ENCODE peak calls at places on chromosomes 6 and 20, in ten cellular contexts. K is adrenal gland, M is mucosa of descending colon, R is Calu3, W is CD14-positive monocyte, O is PC-3, F is pancreas, H is cardiac muscle cell, A is lower leg skin, T is HL-60. J is an unnamed sample.

GRCh38 chr6:28474441-28475219 is 31.3 kb upstream of the ZSCAN23 start:
- DNase-seq in O (peak), A (no peak), K (no peak), H (peak), F (no peak), T (peak), R (peak), M (no peak), W (no peak), J (peak)

GRCh38 chr6:149094934-149095341 is 222.6 kb upstream of the TAB2 start:
- DNase-seq in W (no peak), H (peak), F (no peak), A (no peak), R (no peak), K (no peak), O (no peak), M (no peak), T (no peak), J (no peak)

GRCh38 chr6:106870824-106871300 is 103.7 kb downstream of the CD24 start:
- DNase-seq in F (no peak), W (no peak), O (peak), M (no peak), T (no peak), H (no peak), A (no peak), K (no peak), R (peak), J (no peak)

GRCh38 chr20:48791014-48791413 is 36.8 kb downstream of the PREX1 start:
- DNase-seq in H (peak), K (no peak), F (peak), M (no peak), R (no peak), O (peak), A (no peak), T (no peak), W (peak), J (no peak)

GRCh38 chr6:65259080-65259479 is 447.9 kb downstream of the EYS start:
- DNase-seq in K (no peak), H (peak), R (no peak), F (no peak), O (peak), A (no peak), T (no peak), M (no peak), W (no peak), J (no peak)

GRCh38 chr6:20533746-20534294 is 437 bp upstream of the CDKAL1 start:
- DNase-seq in K (no peak), H (no peak), F (no peak), T (no peak), O (no peak), W (no peak), A (no peak), R (no peak), M (no peak), J (no peak)

GRCh38 chr6:149833651-149834050 is 30.5 kb downstream of the LRP11 start:
- DNase-seq in O (no peak), A (no peak), H (no peak), M (no peak), T (no peak), R (no peak), W (no peak), K (no peak), F (no peak), J (no peak)

GRCh38 chr20:63873477-63873971 is 8.5 kb downstream of the TPD52L2 start:
- DNase-seq in R (no peak), K (peak), T (peak), W (peak), O (peak), A (no peak), H (peak), F (no peak), M (no peak), J (no peak)

GRCh38 chr6:108116781-108117426 is 42.4 kb upstream of the OSTM1 start:
- DNase-seq in H (no peak), O (no peak), W (no peak), A (no peak), T (no peak), F (no peak), R (no peak), M (no peak), K (no peak), J (no peak)

GRCh38 chr20:34143951-34144350 is 31.9 kb upstream of the EIF2S2 start:
- DNase-seq in M (no peak), A (no peak), W (no peak), O (no peak), R (no peak), H (peak), K (no peak), F (no peak), T (no peak), J (no peak)

GRCh38 chr6:143329323-143329722 is 121.2 kb downstream of the ADAT2 start:
- DNase-seq in O (peak), T (no peak), F (no peak), W (no peak), K (no peak), A (no peak), M (no peak), H (no peak), R (no peak), J (no peak)

DNA sequence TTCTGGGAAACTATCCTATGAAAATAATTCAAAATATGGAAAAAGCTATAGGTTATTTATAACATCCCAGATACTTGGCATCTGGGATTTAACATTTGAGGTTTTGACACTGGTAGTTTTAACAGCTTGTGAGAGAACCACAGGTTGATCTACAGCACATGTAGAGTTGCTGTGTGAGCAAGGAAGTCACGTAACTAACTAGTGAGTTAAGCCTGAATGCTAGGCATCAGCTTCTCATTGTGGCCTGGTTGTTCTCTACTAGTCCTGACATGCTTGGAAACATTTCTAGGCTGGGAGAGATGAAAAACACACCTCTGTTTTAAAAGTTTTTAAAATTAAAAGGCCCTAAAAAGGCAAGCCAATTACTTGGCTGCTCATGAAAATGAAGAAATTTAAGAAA is 28.2 kb downstream of the ESF1 start:
- DNase-seq in R (no peak), T (no peak), A (no peak), O (no peak), W (no peak), H (no peak), F (no peak), K (no peak), M (no peak), J (no peak)
- TF ChIP-seq CTCF in R (no peak), T (no peak), A (no peak), O (no peak), W (no peak), H (no peak), F (no peak), K (no peak), M (no peak), J (no peak)

DNA sequence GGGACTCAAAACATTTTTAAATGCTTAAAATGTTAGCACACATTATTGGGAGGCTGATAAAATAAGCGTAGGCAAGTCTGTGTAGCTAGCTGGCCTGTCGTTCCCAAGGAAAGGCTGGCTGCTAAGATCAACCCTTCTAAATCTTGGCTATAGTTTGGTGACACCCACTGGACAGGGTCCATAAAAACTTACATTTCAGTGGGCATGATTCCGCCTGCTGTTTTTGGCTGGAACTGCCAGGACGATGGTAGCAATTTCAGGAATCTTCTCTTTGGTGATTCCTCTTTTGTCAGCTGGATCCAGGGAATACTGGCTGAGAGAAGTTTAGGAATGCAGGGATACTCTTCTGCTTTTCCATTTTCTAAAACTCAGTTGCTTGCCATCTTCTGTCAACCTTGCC is 162.2 kb downstream of the NKAIN2 start:
- DNase-seq in H (peak), W (no peak), T (no peak), F (no peak), O (peak), R (peak), A (no peak), K (no peak), M (no peak), J (peak)
- TF ChIP-seq CTCF in H (no peak), W (no peak), T (no peak), F (no peak), O (peak), R (no peak), A (no peak), K (no peak), M (no peak), J (peak)

DNA sequence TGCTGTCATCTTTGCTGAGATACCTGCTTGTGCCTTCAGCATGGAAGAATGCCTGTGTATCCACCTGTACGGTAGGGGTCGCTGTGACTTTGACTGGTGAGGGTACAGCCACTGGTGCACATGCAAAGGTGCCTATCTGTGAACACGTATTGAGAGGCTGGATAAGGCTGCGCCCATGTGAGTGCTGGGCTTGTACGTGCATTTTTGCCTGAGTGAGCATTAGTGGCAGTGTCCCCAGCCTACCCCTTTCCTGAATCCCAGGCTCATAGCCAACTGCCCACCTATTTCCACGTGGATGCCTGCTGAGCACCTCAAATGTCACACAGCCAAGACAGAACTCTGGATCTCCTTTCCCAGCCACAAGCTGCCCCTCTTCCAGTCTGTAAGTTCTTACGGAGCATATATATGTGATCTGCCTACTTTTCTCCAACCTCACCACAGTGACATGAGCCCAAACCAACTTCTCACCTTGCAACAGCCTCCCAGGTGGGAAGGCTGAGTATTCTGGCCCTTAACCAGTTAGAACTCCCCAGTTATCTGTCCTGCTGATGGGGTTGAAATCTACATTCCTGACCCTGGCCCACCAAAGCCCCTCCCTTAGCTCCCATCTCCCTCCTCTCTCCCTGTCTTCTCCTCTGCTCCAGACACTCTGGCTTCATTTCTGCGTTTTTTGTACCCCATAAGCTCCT is 1.1 kb upstream of the SLC2A10 start:
- DNase-seq in W (no peak), O (no peak), T (no peak), F (peak), K (no peak), H (no peak), A (peak), R (peak), M (no peak), J (no peak)
- TF ChIP-seq CTCF in W (no peak), O (no peak), T (no peak), F (peak), K (no peak), H (peak), A (no peak), R (no peak), M (peak), J (peak)

GRCh38 chr20:52313335-52313963 is 121.9 kb upstream of the ZFP64 start:
- DNase-seq in F (no peak), K (peak), R (peak), O (peak), A (no peak), W (no peak), T (no peak), H (peak), M (no peak), J (peak)
- TF ChIP-seq CTCF in F (peak), K (peak), R (peak), O (peak), A (no peak), W (no peak), T (no peak), H (peak), M (no peak), J (no peak)

DNA sequence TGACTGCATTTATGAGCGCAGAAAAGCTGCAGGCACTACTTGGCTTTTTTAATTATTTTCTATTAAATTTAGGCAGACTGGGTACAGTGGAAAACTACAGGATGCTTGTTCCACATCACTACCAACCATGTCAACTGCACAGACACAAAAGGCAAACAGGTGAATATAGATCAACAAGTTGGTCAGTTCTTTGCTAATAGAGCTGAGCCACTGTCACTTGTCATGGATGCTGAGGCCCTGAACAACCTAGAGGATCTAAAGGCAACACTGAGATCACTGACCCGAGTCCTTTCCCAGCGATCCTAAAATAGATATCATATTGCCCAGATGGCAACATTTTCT is 34.5 kb upstream of the FAM83C start:
- DNase-seq in A (no peak), W (no peak), K (no peak), H (no peak), T (no peak), M (no peak), F (no peak), R (no peak), O (no peak), J (no peak)
- TF ChIP-seq CTCF in A (no peak), W (no peak), K (no peak), H (no peak), T (no peak), M (no peak), F (no peak), R (no peak), O (no peak), J (no peak)

GRCh38 chr6:5606546-5606945 is 345.2 kb downstream of the FARS2 start:
- DNase-seq in H (no peak), O (no peak), W (no peak), M (no peak), T (no peak), K (no peak), R (no peak), F (no peak), A (no peak), J (no peak)

GRCh38 chr6:5610640-5611039 is 349.3 kb downstream of the FARS2 start:
- DNase-seq in R (no peak), O (no peak), W (no peak), H (no peak), K (no peak), A (no peak), M (no peak), F (no peak), T (no peak), J (no peak)
- TF ChIP-seq CTCF in R (no peak), O (peak), W (no peak), H (no peak), K (no peak), A (no peak), M (no peak), F (no peak), T (no peak), J (peak)

GRCh38 chr20:37897008-37897548 is 5.8 kb upstream of the VSTM2L start:
- DNase-seq in K (no peak), W (no peak), F (no peak), A (no peak), R (no peak), M (no peak), H (peak), O (no peak), T (no peak), J (peak)
- TF ChIP-seq CTCF in K (peak), W (no peak), F (no peak), A (no peak), R (no peak), M (no peak), H (peak), O (peak), T (no peak), J (peak)

GRCh38 chr20:18031888-18032509 is 25.7 kb downstream of the OVOL2 start:
- DNase-seq in H (no peak), T (no peak), R (no peak), O (no peak), K (no peak), A (no peak), M (no peak), W (no peak), F (no peak), J (no peak)

GRCh38 chr20:18031050-18031449 is 26.7 kb downstream of the OVOL2 start:
- DNase-seq in R (no peak), F (no peak), K (no peak), O (no peak), M (no peak), T (no peak), A (no peak), W (no peak), H (no peak), J (no peak)

GRCh38 chr20:18030020-18030419 is 27.7 kb downstream of the OVOL2 start:
- DNase-seq in F (no peak), W (no peak), T (no peak), R (no peak), A (no peak), M (no peak), H (no peak), K (no peak), O (no peak), J (no peak)

GRCh38 chr20:18034039-18034438 is 23.7 kb downstream of the OVOL2 start:
- DNase-seq in W (no peak), R (no peak), M (no peak), O (no peak), K (no peak), H (no peak), F (no peak), A (no peak), T (no peak), J (no peak)

DNA sequence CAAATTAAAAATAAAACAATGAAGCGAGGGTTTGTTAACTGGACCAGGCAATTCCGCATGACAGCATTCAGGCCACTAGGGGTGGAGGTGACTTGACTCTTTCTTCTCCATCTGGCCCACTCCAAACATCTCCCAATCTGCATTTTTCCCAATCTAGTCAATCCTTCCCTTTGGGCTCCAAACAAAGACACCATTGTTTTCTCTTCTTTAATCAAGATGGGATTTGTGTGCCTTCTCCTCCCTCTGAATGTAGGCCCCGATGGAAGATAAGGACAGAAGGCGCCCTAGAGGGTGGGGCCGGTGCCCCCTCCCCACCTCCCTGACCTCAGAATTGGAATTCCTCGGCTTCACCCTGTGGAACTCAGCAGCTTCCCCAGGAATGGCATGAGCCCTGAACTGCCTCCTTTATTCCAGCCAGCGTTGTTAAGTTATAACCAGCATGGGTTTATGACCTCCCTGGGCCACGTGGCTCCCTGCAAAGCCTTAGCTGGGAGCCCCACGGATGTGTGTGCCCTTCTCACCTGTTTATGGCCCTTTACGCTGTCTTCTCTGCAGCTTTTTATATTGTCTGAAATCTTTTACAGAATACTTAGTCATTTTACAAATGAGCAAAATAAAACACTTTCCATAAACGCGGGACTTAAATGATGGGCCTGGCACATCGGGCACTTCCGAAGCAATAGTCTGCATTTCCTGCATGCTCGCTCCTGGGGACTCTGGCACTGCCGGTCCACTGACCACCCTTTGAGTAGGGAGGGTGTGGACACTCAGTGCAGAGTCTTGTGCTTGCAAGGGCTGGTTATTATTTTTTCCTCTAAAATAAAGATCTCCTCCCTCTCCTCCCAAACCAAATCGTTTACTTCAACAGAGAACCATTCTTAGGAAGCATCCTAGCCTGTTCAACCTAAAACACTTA is 24.5 kb downstream of the OVOL2 start:
- DNase-seq in K (no peak), O (peak), A (no peak), H (no peak), R (no peak), F (no peak), W (no peak), M (peak), T (no peak), J (no peak)
- TF ChIP-seq CTCF in K (no peak), O (peak), A (no peak), H (no peak), R (no peak), F (no peak), W (no peak), M (no peak), T (no peak), J (peak)